ENCODE peak calls at places on chromosomes 7 and 10, in ten cellular contexts. One of them, this sample, is unnamed.
A peak's percentile ranks its signal among the peaks of the same experiment; 100 is the strongest.

GRCh38 chr7:3106353-3106752 is 62.7 kb upstream of the CARD11 start:
- DNase-seq in body of pancreas: peak; percentile 73
- DNase-seq in prostate gland: peak; percentile 67
- DNase-seq in heart right ventricle: no peak
- DNase-seq in K562: no peak
- DNase-seq in adrenal gland: no peak
- DNase-seq in colonic mucosa: no peak
- DNase-seq in upper lobe of right lung: no peak
- DNase-seq in HepG2: no peak
- DNase-seq in thyroid gland: no peak
- DNase-seq in this sample: no peak

GRCh38 chr10:130766071-130766470 is 545.5 kb downstream of the TCERG1L start:
- DNase-seq in body of pancreas: no peak
- DNase-seq in prostate gland: no peak
- DNase-seq in heart right ventricle: no peak
- DNase-seq in K562: no peak
- DNase-seq in adrenal gland: no peak
- DNase-seq in colonic mucosa: no peak
- DNase-seq in upper lobe of right lung: peak; percentile 43
- DNase-seq in HepG2: no peak
- DNase-seq in thyroid gland: no peak
- DNase-seq in this sample: peak; percentile 64

GRCh38 chr7:47344171-47344955 is 237.5 kb downstream of the TNS3 start:
- DNase-seq in body of pancreas: peak; percentile 3
- DNase-seq in prostate gland: no peak
- DNase-seq in heart right ventricle: no peak
- DNase-seq in K562: no peak
- DNase-seq in adrenal gland: no peak
- DNase-seq in colonic mucosa: no peak
- DNase-seq in upper lobe of right lung: no peak
- DNase-seq in HepG2: no peak
- DNase-seq in thyroid gland: no peak
- DNase-seq in this sample: no peak

GRCh38 chr7:137820677-137821420 is 25.9 kb downstream of the DGKI start:
- DNase-seq in body of pancreas: peak; percentile 47
- DNase-seq in prostate gland: peak; percentile 6
- DNase-seq in heart right ventricle: peak; percentile 67
- DNase-seq in K562: no peak
- DNase-seq in adrenal gland: peak; percentile 60
- DNase-seq in colonic mucosa: peak; percentile 20
- DNase-seq in upper lobe of right lung: no peak
- DNase-seq in HepG2: no peak
- DNase-seq in thyroid gland: peak; percentile 87
- DNase-seq in this sample: peak; percentile 91

GRCh38 chr7:88306590-88307048 is at the start of gene STEAP4:
- DNase-seq in body of pancreas: peak; percentile 78
- DNase-seq in prostate gland: peak; percentile 87
- DNase-seq in heart right ventricle: peak; percentile 78
- DNase-seq in K562: no peak
- DNase-seq in adrenal gland: peak; percentile 77
- DNase-seq in colonic mucosa: peak; percentile 89
- DNase-seq in upper lobe of right lung: peak; percentile 89
- DNase-seq in HepG2: no peak
- DNase-seq in thyroid gland: peak; percentile 65
- DNase-seq in this sample: peak; percentile 88

GRCh38 chr7:40315277-40315676 is 180.5 kb downstream of the SUGCT start:
- DNase-seq in body of pancreas: no peak
- DNase-seq in prostate gland: no peak
- DNase-seq in heart right ventricle: no peak
- DNase-seq in K562: no peak
- DNase-seq in adrenal gland: no peak
- DNase-seq in colonic mucosa: no peak
- DNase-seq in upper lobe of right lung: no peak
- DNase-seq in HepG2: no peak
- DNase-seq in thyroid gland: no peak
- DNase-seq in this sample: no peak

GRCh38 chr7:931871-932650 is 22.4 kb downstream of the ADAP1 start:
- DNase-seq in body of pancreas: no peak
- DNase-seq in prostate gland: no peak
- DNase-seq in heart right ventricle: peak; percentile 11
- DNase-seq in K562: no peak
- DNase-seq in adrenal gland: no peak
- DNase-seq in colonic mucosa: no peak
- DNase-seq in upper lobe of right lung: peak; percentile 62
- DNase-seq in HepG2: no peak
- DNase-seq in thyroid gland: no peak
- DNase-seq in this sample: peak; percentile 62

GRCh38 chr10:82464419-82464818 is 589.4 kb downstream of the NRG3 start:
- DNase-seq in body of pancreas: no peak
- DNase-seq in prostate gland: no peak
- DNase-seq in heart right ventricle: no peak
- DNase-seq in K562: no peak
- DNase-seq in adrenal gland: no peak
- DNase-seq in colonic mucosa: no peak
- DNase-seq in upper lobe of right lung: no peak
- DNase-seq in HepG2: no peak
- DNase-seq in thyroid gland: no peak
- DNase-seq in this sample: no peak

GRCh38 chr7:134932707-134933370 is 53.5 kb upstream of the AGBL3 start:
- DNase-seq in body of pancreas: no peak
- DNase-seq in prostate gland: no peak
- DNase-seq in heart right ventricle: peak; percentile 53
- DNase-seq in K562: peak; percentile 22
- DNase-seq in adrenal gland: peak; percentile 38
- DNase-seq in colonic mucosa: no peak
- DNase-seq in upper lobe of right lung: no peak
- DNase-seq in HepG2: no peak
- DNase-seq in thyroid gland: peak; percentile 77
- DNase-seq in this sample: peak; percentile 93

GRCh38 chr7:29564455-29565185 is 985 bp downstream of the PRR15 start:
- DNase-seq in body of pancreas: peak; percentile 67
- DNase-seq in prostate gland: peak; percentile 22
- DNase-seq in heart right ventricle: peak; percentile 56
- DNase-seq in K562: no peak
- DNase-seq in adrenal gland: no peak
- DNase-seq in colonic mucosa: peak; percentile 75
- DNase-seq in upper lobe of right lung: peak; percentile 85
- DNase-seq in HepG2: peak; percentile 50
- DNase-seq in thyroid gland: peak; percentile 32
- DNase-seq in this sample: peak; percentile 75

GRCh38 chr7:17530741-17531417 is 232.4 kb downstream of the AHR start:
- DNase-seq in body of pancreas: no peak
- DNase-seq in prostate gland: no peak
- DNase-seq in heart right ventricle: no peak
- DNase-seq in K562: no peak
- DNase-seq in adrenal gland: no peak
- DNase-seq in colonic mucosa: no peak
- DNase-seq in upper lobe of right lung: no peak
- DNase-seq in HepG2: peak; percentile 21
- DNase-seq in thyroid gland: no peak
- DNase-seq in this sample: no peak

GRCh38 chr10:124511205-124512039 is 49.8 kb downstream of the LHPP start:
- DNase-seq in body of pancreas: peak; percentile 2
- DNase-seq in prostate gland: no peak
- DNase-seq in heart right ventricle: no peak
- DNase-seq in K562: no peak
- DNase-seq in adrenal gland: no peak
- DNase-seq in colonic mucosa: no peak
- DNase-seq in upper lobe of right lung: no peak
- DNase-seq in HepG2: no peak
- DNase-seq in thyroid gland: no peak
- DNase-seq in this sample: peak; percentile 44

GRCh38 chr10:47039558-47039905 is 128.3 kb downstream of the PTPN20 start:
- DNase-seq in body of pancreas: no peak
- DNase-seq in prostate gland: no peak
- DNase-seq in heart right ventricle: no peak
- DNase-seq in K562: no peak
- DNase-seq in adrenal gland: no peak
- DNase-seq in colonic mucosa: no peak
- DNase-seq in upper lobe of right lung: no peak
- DNase-seq in HepG2: no peak
- DNase-seq in thyroid gland: no peak
- DNase-seq in this sample: peak; percentile 4

GRCh38 chr10:30591249-30591670 is 38.3 kb downstream of the LYZL2 start:
- DNase-seq in body of pancreas: peak; percentile 25
- DNase-seq in prostate gland: peak; percentile 24
- DNase-seq in heart right ventricle: no peak
- DNase-seq in K562: peak; percentile 59
- DNase-seq in adrenal gland: peak; percentile 59
- DNase-seq in colonic mucosa: peak; percentile 56
- DNase-seq in upper lobe of right lung: no peak
- DNase-seq in HepG2: peak; percentile 65
- DNase-seq in thyroid gland: peak; percentile 25
- DNase-seq in this sample: no peak

GRCh38 chr7:129774359-129774758 is 162.8 kb downstream of the NRF1 start:
- DNase-seq in body of pancreas: no peak
- DNase-seq in prostate gland: no peak
- DNase-seq in heart right ventricle: no peak
- DNase-seq in K562: no peak
- DNase-seq in adrenal gland: no peak
- DNase-seq in colonic mucosa: no peak
- DNase-seq in upper lobe of right lung: no peak
- DNase-seq in HepG2: no peak
- DNase-seq in thyroid gland: no peak
- DNase-seq in this sample: no peak

GRCh38 chr7:124566576-124566975 is 199.0 kb downstream of the GPR37 start:
- DNase-seq in body of pancreas: peak; percentile 8
- DNase-seq in prostate gland: no peak
- DNase-seq in heart right ventricle: no peak
- DNase-seq in K562: no peak
- DNase-seq in adrenal gland: no peak
- DNase-seq in colonic mucosa: no peak
- DNase-seq in upper lobe of right lung: no peak
- DNase-seq in HepG2: no peak
- DNase-seq in thyroid gland: no peak
- DNase-seq in this sample: no peak

GRCh38 chr7:81478664-81479063 is 291.2 kb downstream of the HGF start:
- DNase-seq in body of pancreas: peak; percentile 90
- DNase-seq in prostate gland: no peak
- DNase-seq in heart right ventricle: no peak
- DNase-seq in K562: no peak
- DNase-seq in adrenal gland: no peak
- DNase-seq in colonic mucosa: peak; percentile 75
- DNase-seq in upper lobe of right lung: peak; percentile 67
- DNase-seq in HepG2: peak; percentile 77
- DNase-seq in thyroid gland: peak; percentile 64
- DNase-seq in this sample: no peak

GRCh38 chr10:129039406-129040345 is 427.4 kb upstream of the MGMT start:
- DNase-seq in body of pancreas: no peak
- DNase-seq in prostate gland: no peak
- DNase-seq in heart right ventricle: no peak
- DNase-seq in K562: no peak
- DNase-seq in adrenal gland: no peak
- DNase-seq in colonic mucosa: no peak
- DNase-seq in upper lobe of right lung: no peak
- DNase-seq in HepG2: no peak
- DNase-seq in thyroid gland: no peak
- DNase-seq in this sample: no peak
- H3K27ac ChIP-seq in body of pancreas: no peak overlapping the region
- H3K27ac ChIP-seq in prostate gland: no peak overlapping the region
- H3K27ac ChIP-seq in heart right ventricle: no peak overlapping the region
- H3K27ac ChIP-seq in K562: no peak overlapping the region
- H3K27ac ChIP-seq in adrenal gland: no peak overlapping the region
- H3K27ac ChIP-seq in colonic mucosa: no peak overlapping the region
- H3K27ac ChIP-seq in upper lobe of right lung: no peak overlapping the region
- H3K27ac ChIP-seq in HepG2: no peak overlapping the region
- H3K27ac ChIP-seq in thyroid gland: no peak overlapping the region
- H3K27ac ChIP-seq in this sample: no peak overlapping the region

GRCh38 chr7:158126661-158127060 is 461.0 kb downstream of the PTPRN2 start:
- DNase-seq in body of pancreas: no peak
- DNase-seq in prostate gland: no peak
- DNase-seq in heart right ventricle: no peak
- DNase-seq in K562: no peak
- DNase-seq in adrenal gland: no peak
- DNase-seq in colonic mucosa: no peak
- DNase-seq in upper lobe of right lung: peak; percentile 44
- DNase-seq in HepG2: no peak
- DNase-seq in thyroid gland: no peak
- DNase-seq in this sample: peak; percentile 57
- H3K9me3 ChIP-seq in body of pancreas: no peaks in the 10 kb centered on the region
- H3K9me3 ChIP-seq in prostate gland: no peaks in the 10 kb centered on the region
- H3K9me3 ChIP-seq in heart right ventricle: no peaks in the 10 kb centered on the region
- H3K9me3 ChIP-seq in K562: peaks cover 7% of the 10 kb centered on the region
- H3K9me3 ChIP-seq in adrenal gland: no peaks in the 10 kb centered on the region
- H3K9me3 ChIP-seq in colonic mucosa: no peaks in the 10 kb centered on the region
- H3K9me3 ChIP-seq in upper lobe of right lung: no peaks in the 10 kb centered on the region
- H3K9me3 ChIP-seq in HepG2: no peaks in the 10 kb centered on the region
- H3K9me3 ChIP-seq in thyroid gland: no peaks in the 10 kb centered on the region
- H3K9me3 ChIP-seq in this sample: no peaks in the 10 kb centered on the region

GRCh38 chr10:71966046-71967004 is 2.1 kb downstream of the CHST3 start:
- DNase-seq in body of pancreas: no peak
- DNase-seq in prostate gland: no peak
- DNase-seq in heart right ventricle: no peak
- DNase-seq in K562: no peak
- DNase-seq in adrenal gland: no peak
- DNase-seq in colonic mucosa: no peak
- DNase-seq in upper lobe of right lung: no peak
- DNase-seq in HepG2: no peak
- DNase-seq in thyroid gland: no peak
- DNase-seq in this sample: no peak
- H3K4me1 ChIP-seq in body of pancreas: peaks cover 65% of the 10 kb centered on the region
- H3K4me1 ChIP-seq in prostate gland: peaks cover 2% of the 10 kb centered on the region
- H3K4me1 ChIP-seq in heart right ventricle: peaks cover 58% of the 10 kb centered on the region
- H3K4me1 ChIP-seq in K562: peaks cover 4% of the 10 kb centered on the region
- H3K4me1 ChIP-seq in adrenal gland: peaks cover 67% of the 10 kb centered on the region
- H3K4me1 ChIP-seq in colonic mucosa: peaks cover 3% of the 10 kb centered on the region
- H3K4me1 ChIP-seq in upper lobe of right lung: peaks cover 10% of the 10 kb centered on the region
- H3K4me1 ChIP-seq in HepG2: peaks cover 73% of the 10 kb centered on the region
- H3K4me1 ChIP-seq in thyroid gland: peaks cover 21% of the 10 kb centered on the region
- H3K4me1 ChIP-seq in this sample: no peaks in the 10 kb centered on the region

GRCh38 chr10:86813101-86813500 is 56.7 kb downstream of the BMPR1A start:
- DNase-seq in body of pancreas: no peak
- DNase-seq in prostate gland: no peak
- DNase-seq in heart right ventricle: no peak
- DNase-seq in K562: no peak
- DNase-seq in adrenal gland: no peak
- DNase-seq in colonic mucosa: no peak
- DNase-seq in upper lobe of right lung: no peak
- DNase-seq in HepG2: no peak
- DNase-seq in thyroid gland: no peak
- DNase-seq in this sample: no peak

GRCh38 chr10:86817246-86817645 is 60.8 kb downstream of the BMPR1A start:
- DNase-seq in body of pancreas: no peak
- DNase-seq in prostate gland: no peak
- DNase-seq in heart right ventricle: no peak
- DNase-seq in K562: no peak
- DNase-seq in adrenal gland: no peak
- DNase-seq in colonic mucosa: no peak
- DNase-seq in upper lobe of right lung: no peak
- DNase-seq in HepG2: no peak
- DNase-seq in thyroid gland: no peak
- DNase-seq in this sample: no peak

GRCh38 chr10:86819567-86819966 is 63.1 kb downstream of the BMPR1A start:
- DNase-seq in body of pancreas: no peak
- DNase-seq in prostate gland: no peak
- DNase-seq in heart right ventricle: no peak
- DNase-seq in K562: no peak
- DNase-seq in adrenal gland: no peak
- DNase-seq in colonic mucosa: no peak
- DNase-seq in upper lobe of right lung: no peak
- DNase-seq in HepG2: no peak
- DNase-seq in thyroid gland: no peak
- DNase-seq in this sample: no peak

GRCh38 chr10:86815640-86816039 is 59.2 kb downstream of the BMPR1A start:
- DNase-seq in body of pancreas: no peak
- DNase-seq in prostate gland: no peak
- DNase-seq in heart right ventricle: no peak
- DNase-seq in K562: no peak
- DNase-seq in adrenal gland: no peak
- DNase-seq in colonic mucosa: no peak
- DNase-seq in upper lobe of right lung: no peak
- DNase-seq in HepG2: no peak
- DNase-seq in thyroid gland: no peak
- DNase-seq in this sample: no peak

GRCh38 chr10:86815035-86815617 is 58.7 kb downstream of the BMPR1A start:
- DNase-seq in body of pancreas: no peak
- DNase-seq in prostate gland: no peak
- DNase-seq in heart right ventricle: no peak
- DNase-seq in K562: no peak
- DNase-seq in adrenal gland: no peak
- DNase-seq in colonic mucosa: no peak
- DNase-seq in upper lobe of right lung: no peak
- DNase-seq in HepG2: no peak
- DNase-seq in thyroid gland: no peak
- DNase-seq in this sample: no peak
- H3K27ac ChIP-seq in body of pancreas: no peak overlapping the region
- H3K27ac ChIP-seq in prostate gland: no peak overlapping the region
- H3K27ac ChIP-seq in heart right ventricle: peak overlapping the region; percentile 59
- H3K27ac ChIP-seq in K562: no peak overlapping the region
- H3K27ac ChIP-seq in adrenal gland: peak overlapping the region; percentile 63
- H3K27ac ChIP-seq in colonic mucosa: peak overlapping the region; percentile 5
- H3K27ac ChIP-seq in upper lobe of right lung: no peak overlapping the region
- H3K27ac ChIP-seq in HepG2: no peak overlapping the region
- H3K27ac ChIP-seq in thyroid gland: peak overlapping the region; percentile 7
- H3K27ac ChIP-seq in this sample: peak overlapping the region; percentile 59

This sample was measured in aorta.